ENCODE peak calls at places on chromosomes 6 and 20, in nine cellular contexts. X, J, R, C, Y, A, N, T and O are unnamed samples. For H3K4me1, the result is how much of the 10 kb centered on the place peaks cover.

GRCh38 chr6:47094351-47094925 is 52.3 kb upstream of the ADGRF1 start:
- DNase-seq in N (no peak), R (no peak), Y (no peak), C (no peak), A (no peak), X (no peak), T (peak), J (no peak), O (no peak)

GRCh38 chr20:24991897-24992419 is 593 bp downstream of the APMAP start:
- DNase-seq in N (no peak), R (peak), A (peak), J (peak), X (no peak), Y (no peak), T (no peak), C (peak), O (peak)

GRCh38 chr6:55888917-55889316 is 13.5 kb upstream of the BMP5 start:
- DNase-seq in J (no peak), Y (no peak), R (no peak), X (no peak), T (no peak), A (no peak), C (no peak), N (no peak), O (no peak)

GRCh38 chr6:161584051-161584450 is 310.2 kb upstream of the AGPAT4 start:
- DNase-seq in Y (no peak), X (no peak), N (no peak), A (no peak), J (no peak), C (no peak), T (no peak), R (no peak), O (no peak)

GRCh38 chr20:45459606-45460005 is 9.9 kb upstream of the WFDC2 start:
- DNase-seq in R (no peak), T (no peak), C (peak), A (no peak), N (no peak), J (no peak), Y (no peak), X (no peak), O (no peak)

GRCh38 chr6:134065706-134066105 is 13.3 kb upstream of the SLC2A12 start:
- DNase-seq in J (no peak), X (no peak), N (no peak), T (peak), Y (no peak), C (peak), R (no peak), A (no peak), O (peak)

GRCh38 chr20:24339179-24339578 is 130.2 kb upstream of the SYNDIG1 start:
- DNase-seq in J (no peak), T (no peak), N (no peak), R (peak), A (no peak), Y (no peak), X (no peak), C (no peak), O (no peak)

GRCh38 chr20:48668451-48668946 is 159.3 kb downstream of the PREX1 start:
- DNase-seq in A (no peak), R (no peak), T (peak), C (no peak), N (no peak), Y (no peak), X (peak), J (no peak), O (no peak)

GRCh38 chr6:98054453-98054852 is 771.4 kb upstream of the MMS22L start:
- DNase-seq in A (no peak), Y (no peak), X (no peak), C (no peak), T (no peak), J (no peak), N (no peak), R (no peak), O (no peak)

GRCh38 chr6:170035104-170035503 is 255.8 kb downstream of the DLL1 start:
- DNase-seq in J (no peak), T (no peak), C (no peak), Y (no peak), X (no peak), R (no peak), N (no peak), A (no peak), O (no peak)

GRCh38 chr6:158972241-158973233 is 27.5 kb downstream of the RSPH3 start:
- DNase-seq in T (peak), X (no peak), J (no peak), R (no peak), N (no peak), C (peak), A (no peak), Y (no peak), O (peak)

GRCh38 chr20:41716436-41716835 is 98.3 kb upstream of the CHD6 start:
- DNase-seq in N (no peak), Y (no peak), C (no peak), T (no peak), X (no peak), A (no peak), J (no peak), R (no peak), O (no peak)

GRCh38 chr20:41183391-41183790 is 46.0 kb downstream of the PLCG1 start:
- DNase-seq in R (peak), Y (no peak), T (no peak), J (peak), C (no peak), X (no peak), A (no peak), N (no peak), O (no peak)

GRCh38 chr6:4649728-4650127 is 126.5 kb upstream of the CDYL start:
- DNase-seq in C (no peak), X (no peak), Y (no peak), A (no peak), R (no peak), J (no peak), N (no peak), T (no peak), O (no peak)

GRCh38 chr6:37783025-37783825 is 36.3 kb upstream of the ZFAND3 start:
- DNase-seq in R (no peak), Y (no peak), X (no peak), J (no peak), T (no peak), N (peak), C (no peak), A (peak), O (no peak)

GRCh38 chr6:166206510-166207389 is 39.1 kb upstream of the TBXT start:
- DNase-seq in Y (no peak), N (no peak), R (no peak), T (no peak), A (no peak), C (no peak), J (no peak), X (no peak), O (no peak)

GRCh38 chr20:63539441-63540370 is 2.5 kb upstream of the PTK6 start:
- DNase-seq in J (no peak), A (no peak), T (no peak), X (no peak), Y (no peak), R (no peak), C (no peak), N (no peak), O (no peak)

GRCh38 chr6:104940881-104941693 is 15.8 kb upstream of the LIN28B start:
- DNase-seq in N (peak), J (peak), R (no peak), A (no peak), T (peak), C (peak), X (no peak), Y (no peak), O (peak)

GRCh38 chr6:87066449-87067288 is 28.2 kb downstream of the CGA start:
- DNase-seq in Y (peak), J (no peak), C (peak), T (peak), X (peak), R (no peak), N (no peak), A (peak), O (peak)

GRCh38 chr6:85797993-85798392 is 155.3 kb upstream of the SYNCRIP start:
- DNase-seq in T (peak), X (no peak), J (no peak), A (no peak), Y (no peak), N (no peak), C (no peak), R (no peak), O (no peak)

GRCh38 chr6:33824461-33825154 is 20.8 kb upstream of the MLN start:
- DNase-seq in R (peak), J (peak), A (peak), T (peak), N (no peak), Y (no peak), C (peak), X (no peak), O (no peak)

GRCh38 chr20:48921883-48922867 is 664 bp downstream of the ARFGEF2 start:
- DNase-seq in J (peak), Y (no peak), R (no peak), A (no peak), C (peak), X (peak), T (peak), N (no peak), O (peak)

GRCh38 chr6:90369024-90369519 is 72.4 kb upstream of the BACH2 start:
- DNase-seq in C (peak), J (no peak), N (peak), T (peak), Y (no peak), A (peak), R (peak), X (peak), O (peak)

GRCh38 chr6:16316741-16317251 is 78.4 kb downstream of the GMPR start:
- DNase-seq in Y (peak), T (peak), J (no peak), R (no peak), X (no peak), A (no peak), C (peak), N (no peak), O (peak)

GRCh38 chr6:169205176-169206160 is 48.2 kb downstream of the THBS2 start:
- DNase-seq in T (no peak), Y (no peak), J (no peak), A (peak), C (no peak), R (no peak), X (peak), N (no peak), O (no peak)

GRCh38 chr6:149925253-149925973 is 2.5 kb upstream of the RAET1G start:
- DNase-seq in T (peak), J (peak), X (peak), R (peak), N (peak), A (no peak), Y (no peak), C (no peak), O (no peak)

GRCh38 chr20:16968099-16968498 is 219.9 kb downstream of the OTOR start:
- DNase-seq in R (no peak), Y (no peak), N (no peak), C (no peak), X (no peak), T (no peak), J (no peak), A (no peak), O (no peak)

GRCh38 chr6:93392797-93393196 is 26.6 kb downstream of the EPHA7 start:
- DNase-seq in T (no peak), A (no peak), C (no peak), J (no peak), N (no peak), Y (no peak), R (no peak), X (no peak), O (no peak)
- H3K4me1 ChIP-seq in T (under half), A (under half), C (under half), J (under half), N (under half), Y (under half), R (under half), X (under half), O (under half)

DNA sequence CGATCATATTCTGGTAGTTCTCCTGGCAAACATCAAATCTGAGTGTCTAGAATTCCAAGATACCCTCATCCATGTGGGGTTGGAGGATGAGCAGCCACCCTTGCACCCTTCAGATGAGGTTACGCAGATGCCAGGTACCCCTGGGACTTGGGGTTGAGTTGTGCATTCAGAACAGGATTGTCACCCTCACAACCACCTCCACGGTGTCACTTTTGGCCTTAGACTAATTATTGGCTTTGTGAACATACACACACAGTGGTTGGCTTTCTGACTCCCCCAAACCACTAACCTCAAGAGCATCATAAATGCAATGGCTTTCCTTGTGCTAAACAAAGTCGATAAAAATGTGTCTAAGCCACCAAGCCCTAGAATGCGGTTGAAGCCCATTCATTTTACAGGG is 2.9 kb upstream of the F13A1 start:
- DNase-seq in T (no peak), C (no peak), X (no peak), Y (no peak), J (no peak), A (no peak), N (no peak), R (no peak), O (no peak)
- H3K4me1 ChIP-seq in T (under half), C (under half), X (under half), Y (under half), J (under half), A (under half), N (under half), R (under half), O (under half)

GRCh38 chr20:31595380-31595653 is 9.8 kb upstream of the ID1 start:
- DNase-seq in Y (no peak), X (no peak), T (no peak), A (no peak), R (no peak), C (no peak), J (no peak), N (no peak), O (no peak)

GRCh38 chr20:31595654-31596411 is 9.3 kb upstream of the ID1 start:
- DNase-seq in X (peak), Y (no peak), C (peak), A (peak), J (peak), N (peak), T (peak), R (peak), O (peak)

GRCh38 chr20:31594558-31595379 is 10.3 kb upstream of the ID1 start:
- DNase-seq in A (peak), Y (no peak), J (peak), N (peak), C (no peak), X (peak), R (peak), T (peak), O (peak)

GRCh38 chr20:31597483-31597858 is 7.6 kb upstream of the ID1 start:
- DNase-seq in X (no peak), T (no peak), A (no peak), C (no peak), N (no peak), R (no peak), Y (no peak), J (no peak), O (no peak)

GRCh38 chr20:31596831-31597482 is 8.1 kb upstream of the ID1 start:
- DNase-seq in X (no peak), A (no peak), T (no peak), C (no peak), Y (no peak), R (no peak), N (no peak), J (no peak), O (no peak)
- H3K4me1 ChIP-seq in X (under half), A (under half), T (under half), C (under half), Y (under half), R (under half), N (under half), J (under half), O (under half)

DNA sequence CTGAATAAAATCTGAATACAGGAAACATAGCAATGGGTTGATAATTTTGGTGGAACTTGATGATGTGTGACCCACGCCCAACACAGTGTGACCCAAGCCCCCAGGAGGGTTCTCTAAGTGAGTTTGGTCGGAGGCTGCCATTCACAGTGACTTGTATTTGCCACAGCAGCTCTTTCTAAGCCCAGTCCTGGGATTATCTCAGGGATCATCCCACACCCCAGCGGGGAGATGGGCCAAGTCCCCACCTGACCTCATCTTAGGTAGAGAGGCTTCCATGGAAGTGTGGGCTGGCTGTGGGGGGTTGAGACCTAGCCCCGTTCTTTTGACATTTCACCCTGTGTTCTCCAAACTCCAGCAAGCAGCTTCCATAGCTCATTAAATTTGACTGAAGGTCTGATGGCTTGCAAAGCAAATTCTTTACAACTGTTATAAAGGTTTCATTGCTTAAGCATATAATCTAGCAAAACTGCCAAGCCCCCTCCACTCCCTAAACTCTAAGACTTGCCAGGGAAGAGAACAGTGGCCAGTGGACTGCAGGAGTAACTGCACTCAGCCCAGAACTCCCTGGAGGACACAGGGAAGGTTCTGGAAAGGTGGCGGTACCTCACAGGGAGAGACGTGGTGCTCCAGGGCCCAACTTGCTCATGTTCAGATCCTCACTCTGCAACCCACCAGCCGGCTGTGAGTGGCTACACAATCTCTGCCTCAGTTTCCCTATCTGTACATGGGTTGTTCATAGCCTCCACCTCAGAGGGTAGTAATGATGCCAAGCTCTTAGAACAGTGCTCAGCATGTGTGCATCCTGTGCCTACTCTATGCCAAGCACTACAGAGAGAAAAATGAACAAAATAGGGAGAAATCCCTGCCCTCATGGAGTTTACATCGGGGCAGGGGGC is 1.0 kb upstream of the PCK1 start:
- DNase-seq in T (no peak), X (no peak), N (no peak), R (no peak), Y (no peak), A (no peak), C (no peak), J (no peak), O (no peak)
- H3K4me1 ChIP-seq in T (under half), X (under half), N (under half), R (under half), Y (under half), A (under half), C (under half), J (under half), O (under half)